ENCODE peak calls at places on chromosomes 11 and 22, in five cellular contexts. One of them, this sample, is unnamed.

GRCh38 chr11:21511835-21512440 is 680.9 kb upstream of the ANO5 start:
- DNase-seq in activated T-cell treated with anti-CD3 and anti-CD28 coated beads, Interleukin-2, amount 50 U/mL, for 48 hours: peak
- DNase-seq in AML-193: peak
- DNase-seq in lung microvascular endothelial cell: peak
- DNase-seq in 8988T: no peak
- DNase-seq in this sample: no peak

GRCh38 chr22:49664371-49664881 is 163.2 kb downstream of the BRD1 start:
- DNase-seq in activated T-cell treated with anti-CD3 and anti-CD28 coated beads, Interleukin-2, amount 50 U/mL, for 48 hours: no peak
- DNase-seq in AML-193: no peak
- DNase-seq in lung microvascular endothelial cell: no peak
- DNase-seq in 8988T: no peak
- DNase-seq in this sample: no peak

GRCh38 chr22:48425091-48425506 is 1402.6 kb downstream of the BRD1 start:
- DNase-seq in activated T-cell treated with anti-CD3 and anti-CD28 coated beads, Interleukin-2, amount 50 U/mL, for 48 hours: no peak
- DNase-seq in AML-193: no peak
- DNase-seq in lung microvascular endothelial cell: no peak
- DNase-seq in 8988T: no peak
- DNase-seq in this sample: no peak

GRCh38 chr22:49963647-49964026 is 3.1 kb downstream of the PIM3 start:
- DNase-seq in activated T-cell treated with anti-CD3 and anti-CD28 coated beads, Interleukin-2, amount 50 U/mL, for 48 hours: peak
- DNase-seq in AML-193: no peak
- DNase-seq in lung microvascular endothelial cell: no peak
- DNase-seq in 8988T: peak
- DNase-seq in this sample: no peak

GRCh38 chr11:59551651-59552521 is 40.5 kb downstream of the OR4D9 start:
- DNase-seq in activated T-cell treated with anti-CD3 and anti-CD28 coated beads, Interleukin-2, amount 50 U/mL, for 48 hours: peak
- DNase-seq in AML-193: peak
- DNase-seq in lung microvascular endothelial cell: peak
- DNase-seq in 8988T: no peak
- DNase-seq in this sample: no peak

GRCh38 chr22:49150801-49151221 is 676.9 kb downstream of the BRD1 start:
- DNase-seq in activated T-cell treated with anti-CD3 and anti-CD28 coated beads, Interleukin-2, amount 50 U/mL, for 48 hours: no peak
- DNase-seq in AML-193: no peak
- DNase-seq in lung microvascular endothelial cell: no peak
- DNase-seq in 8988T: no peak
- DNase-seq in this sample: no peak

GRCh38 chr11:128891912-128892398 is 799 bp downstream of the KCNJ5 start:
- DNase-seq in activated T-cell treated with anti-CD3 and anti-CD28 coated beads, Interleukin-2, amount 50 U/mL, for 48 hours: no peak
- DNase-seq in AML-193: no peak
- DNase-seq in lung microvascular endothelial cell: no peak
- DNase-seq in 8988T: no peak
- DNase-seq in this sample: no peak

GRCh38 chr11:10267821-10268220 is 26.2 kb downstream of the SBF2 start:
- DNase-seq in activated T-cell treated with anti-CD3 and anti-CD28 coated beads, Interleukin-2, amount 50 U/mL, for 48 hours: no peak
- DNase-seq in AML-193: no peak
- DNase-seq in lung microvascular endothelial cell: no peak
- DNase-seq in 8988T: no peak
- DNase-seq in this sample: no peak

GRCh38 chr22:19448739-19449421 is 1.4 kb upstream of the C22orf39 start:
- DNase-seq in activated T-cell treated with anti-CD3 and anti-CD28 coated beads, Interleukin-2, amount 50 U/mL, for 48 hours: peak
- DNase-seq in AML-193: no peak
- DNase-seq in lung microvascular endothelial cell: no peak
- DNase-seq in 8988T: no peak
- DNase-seq in this sample: no peak

GRCh38 chr11:122723576-122723975 is 68.1 kb downstream of the UBASH3B start:
- DNase-seq in activated T-cell treated with anti-CD3 and anti-CD28 coated beads, Interleukin-2, amount 50 U/mL, for 48 hours: peak
- DNase-seq in AML-193: no peak
- DNase-seq in lung microvascular endothelial cell: no peak
- DNase-seq in 8988T: no peak
- DNase-seq in this sample: no peak

GRCh38 chr11:8649361-8649760 is 33.1 kb downstream of the TRIM66 start:
- DNase-seq in activated T-cell treated with anti-CD3 and anti-CD28 coated beads, Interleukin-2, amount 50 U/mL, for 48 hours: no peak
- DNase-seq in AML-193: no peak
- DNase-seq in lung microvascular endothelial cell: peak
- DNase-seq in 8988T: no peak
- DNase-seq in this sample: no peak

GRCh38 chr11:84673753-84674152 is 953.4 kb downstream of the DLG2 start:
- DNase-seq in activated T-cell treated with anti-CD3 and anti-CD28 coated beads, Interleukin-2, amount 50 U/mL, for 48 hours: no peak
- DNase-seq in AML-193: no peak
- DNase-seq in lung microvascular endothelial cell: no peak
- DNase-seq in 8988T: no peak
- DNase-seq in this sample: no peak

GRCh38 chr11:128213461-128213860 is 373.9 kb downstream of the ETS1 start:
- DNase-seq in activated T-cell treated with anti-CD3 and anti-CD28 coated beads, Interleukin-2, amount 50 U/mL, for 48 hours: no peak
- DNase-seq in AML-193: no peak
- DNase-seq in lung microvascular endothelial cell: no peak
- DNase-seq in 8988T: no peak
- DNase-seq in this sample: no peak

GRCh38 chr22:50540352-50540751 is 5.3 kb upstream of the KLHDC7B start:
- DNase-seq in activated T-cell treated with anti-CD3 and anti-CD28 coated beads, Interleukin-2, amount 50 U/mL, for 48 hours: no peak
- DNase-seq in AML-193: no peak
- DNase-seq in lung microvascular endothelial cell: no peak
- DNase-seq in 8988T: no peak
- DNase-seq in this sample: no peak

GRCh38 chr11:83306385-83307080 is 20.4 kb upstream of the CCDC90B start:
- DNase-seq in activated T-cell treated with anti-CD3 and anti-CD28 coated beads, Interleukin-2, amount 50 U/mL, for 48 hours: no peak
- DNase-seq in AML-193: no peak
- DNase-seq in lung microvascular endothelial cell: no peak
- DNase-seq in 8988T: no peak
- DNase-seq in this sample: no peak

GRCh38 chr22:46360097-46360496 is 24.6 kb downstream of the TRMU start:
- DNase-seq in activated T-cell treated with anti-CD3 and anti-CD28 coated beads, Interleukin-2, amount 50 U/mL, for 48 hours: no peak
- DNase-seq in AML-193: no peak
- DNase-seq in lung microvascular endothelial cell: no peak
- DNase-seq in 8988T: no peak
- DNase-seq in this sample: no peak

GRCh38 chr11:3929689-3930088 is 74.2 kb downstream of the STIM1 start:
- DNase-seq in activated T-cell treated with anti-CD3 and anti-CD28 coated beads, Interleukin-2, amount 50 U/mL, for 48 hours: no peak
- DNase-seq in AML-193: no peak
- DNase-seq in lung microvascular endothelial cell: no peak
- DNase-seq in 8988T: no peak
- DNase-seq in this sample: no peak

GRCh38 chr11:15114501-15115475 is at the start of gene INSC:
- DNase-seq in activated T-cell treated with anti-CD3 and anti-CD28 coated beads, Interleukin-2, amount 50 U/mL, for 48 hours: no peak
- DNase-seq in AML-193: no peak
- DNase-seq in lung microvascular endothelial cell: peak
- DNase-seq in 8988T: no peak
- DNase-seq in this sample: no peak

GRCh38 chr22:38246692-38247091 is 26.1 kb downstream of the TMEM184B start:
- DNase-seq in activated T-cell treated with anti-CD3 and anti-CD28 coated beads, Interleukin-2, amount 50 U/mL, for 48 hours: no peak
- DNase-seq in AML-193: no peak
- DNase-seq in lung microvascular endothelial cell: no peak
- DNase-seq in 8988T: no peak
- DNase-seq in this sample: no peak

GRCh38 chr11:60169264-60169915 is 13.5 kb downstream of the MS4A6A start:
- DNase-seq in activated T-cell treated with anti-CD3 and anti-CD28 coated beads, Interleukin-2, amount 50 U/mL, for 48 hours: peak
- DNase-seq in AML-193: peak
- DNase-seq in lung microvascular endothelial cell: peak
- DNase-seq in 8988T: no peak
- DNase-seq in this sample: no peak

GRCh38 chr22:28986366-28986765 is 75.3 kb downstream of the C22orf31 start:
- DNase-seq in activated T-cell treated with anti-CD3 and anti-CD28 coated beads, Interleukin-2, amount 50 U/mL, for 48 hours: no peak
- DNase-seq in AML-193: no peak
- DNase-seq in lung microvascular endothelial cell: no peak
- DNase-seq in 8988T: no peak
- DNase-seq in this sample: no peak

GRCh38 chr11:43021466-43021865 is 290.3 kb upstream of the API5 start:
- DNase-seq in activated T-cell treated with anti-CD3 and anti-CD28 coated beads, Interleukin-2, amount 50 U/mL, for 48 hours: no peak
- DNase-seq in AML-193: peak
- DNase-seq in lung microvascular endothelial cell: no peak
- DNase-seq in 8988T: no peak
- DNase-seq in this sample: no peak

GRCh38 chr11:75588067-75588481 is 26.0 kb downstream of the SERPINH1 start:
- DNase-seq in activated T-cell treated with anti-CD3 and anti-CD28 coated beads, Interleukin-2, amount 50 U/mL, for 48 hours: no peak
- DNase-seq in AML-193: no peak
- DNase-seq in lung microvascular endothelial cell: no peak
- DNase-seq in 8988T: no peak
- DNase-seq in this sample: no peak

GRCh38 chr11:63938481-63939350 is at the start of gene NAA40:
- DNase-seq in activated T-cell treated with anti-CD3 and anti-CD28 coated beads, Interleukin-2, amount 50 U/mL, for 48 hours: peak
- DNase-seq in AML-193: peak
- DNase-seq in lung microvascular endothelial cell: peak
- DNase-seq in 8988T: peak
- DNase-seq in this sample: peak

GRCh38 chr22:36258750-36259619 is 6.1 kb downstream of the APOL1 start:
- DNase-seq in activated T-cell treated with anti-CD3 and anti-CD28 coated beads, Interleukin-2, amount 50 U/mL, for 48 hours: peak
- DNase-seq in AML-193: no peak
- DNase-seq in lung microvascular endothelial cell: peak
- DNase-seq in 8988T: no peak
- DNase-seq in this sample: no peak

GRCh38 chr11:92528051-92528450 is 303.4 kb downstream of the FAT3 start:
- DNase-seq in activated T-cell treated with anti-CD3 and anti-CD28 coated beads, Interleukin-2, amount 50 U/mL, for 48 hours: no peak
- DNase-seq in AML-193: no peak
- DNase-seq in lung microvascular endothelial cell: no peak
- DNase-seq in 8988T: no peak
- DNase-seq in this sample: no peak

GRCh38 chr22:46290843-46291785 is 5.6 kb upstream of the GTSE1 start:
- DNase-seq in activated T-cell treated with anti-CD3 and anti-CD28 coated beads, Interleukin-2, amount 50 U/mL, for 48 hours: no peak
- DNase-seq in AML-193: no peak
- DNase-seq in lung microvascular endothelial cell: no peak
- DNase-seq in 8988T: no peak
- DNase-seq in this sample: no peak

GRCh38 chr22:48563966-48564330 is 1263.7 kb downstream of the BRD1 start:
- DNase-seq in activated T-cell treated with anti-CD3 and anti-CD28 coated beads, Interleukin-2, amount 50 U/mL, for 48 hours: no peak
- DNase-seq in AML-193: no peak
- DNase-seq in lung microvascular endothelial cell: no peak
- DNase-seq in 8988T: no peak
- DNase-seq in this sample: no peak

GRCh38 chr11:116837231-116838091 is at the start of gene APOA1:
- DNase-seq in activated T-cell treated with anti-CD3 and anti-CD28 coated beads, Interleukin-2, amount 50 U/mL, for 48 hours: no peak
- DNase-seq in AML-193: no peak
- DNase-seq in lung microvascular endothelial cell: no peak
- DNase-seq in 8988T: no peak
- DNase-seq in this sample: no peak

GRCh38 chr11:45383229-45383628 is 97.1 kb upstream of the SYT13 start:
- DNase-seq in activated T-cell treated with anti-CD3 and anti-CD28 coated beads, Interleukin-2, amount 50 U/mL, for 48 hours: no peak
- DNase-seq in AML-193: peak
- DNase-seq in lung microvascular endothelial cell: no peak
- DNase-seq in 8988T: no peak
- DNase-seq in this sample: no peak

GRCh38 chr11:44088871-44089270 is 6.6 kb upstream of the EXT2 start:
- DNase-seq in activated T-cell treated with anti-CD3 and anti-CD28 coated beads, Interleukin-2, amount 50 U/mL, for 48 hours: no peak
- DNase-seq in AML-193: no peak
- DNase-seq in lung microvascular endothelial cell: no peak
- DNase-seq in 8988T: no peak
- DNase-seq in this sample: no peak

GRCh38 chr11:2296913-2297622 is 4.7 kb downstream of the C11orf21 start:
- DNase-seq in activated T-cell treated with anti-CD3 and anti-CD28 coated beads, Interleukin-2, amount 50 U/mL, for 48 hours: peak
- DNase-seq in AML-193: no peak
- DNase-seq in lung microvascular endothelial cell: no peak
- DNase-seq in 8988T: no peak
- DNase-seq in this sample: no peak

GRCh38 chr22:17980013-17980510 is 44.3 kb downstream of the MICAL3 start:
- DNase-seq in activated T-cell treated with anti-CD3 and anti-CD28 coated beads, Interleukin-2, amount 50 U/mL, for 48 hours: no peak
- DNase-seq in AML-193: no peak
- DNase-seq in lung microvascular endothelial cell: no peak
- DNase-seq in 8988T: no peak
- DNase-seq in this sample: no peak

GRCh38 chr11:67120456-67120855 is 1.4 kb downstream of the KDM2A start:
- DNase-seq in activated T-cell treated with anti-CD3 and anti-CD28 coated beads, Interleukin-2, amount 50 U/mL, for 48 hours: no peak
- DNase-seq in AML-193: no peak
- DNase-seq in lung microvascular endothelial cell: no peak
- DNase-seq in 8988T: no peak
- DNase-seq in this sample: no peak

GRCh38 chr11:134025086-134025437 is 43.8 kb upstream of the JAM3 start:
- DNase-seq in activated T-cell treated with anti-CD3 and anti-CD28 coated beads, Interleukin-2, amount 50 U/mL, for 48 hours: no peak
- DNase-seq in AML-193: no peak
- DNase-seq in lung microvascular endothelial cell: no peak
- DNase-seq in 8988T: no peak
- DNase-seq in this sample: no peak

This sample was measured in stimulated activated CD8-positive, alpha-beta memory T cell treated with anti-CD3 and anti-CD28 coated beads, Interleukin-7, amount 100 ng/mL, for 4 hours.